ENCODE peak calls at places on chromosomes 4 and X, in five cellular contexts. F is heart left ventricle, O is neural progenitor cell, Y is heart right ventricle, W is upper lobe of left lung. J is an unnamed sample. For H3K27me3, the result is how much of the 10 kb centered on the place peaks cover.

GRCh38 chr4:67393699-67394281 is 151.5 kb downstream of the CENPC start:
- DNase-seq in F (no peak), O (peak), Y (no peak), W (no peak), J (no peak)

GRCh38 chr4:189740873-189741272 is 199.8 kb upstream of the FRG1 start:
- DNase-seq in F (no peak), O (no peak), Y (no peak), W (peak), J (no peak)

GRCh38 chr4:78379991-78380739 is 171.4 kb upstream of the ANXA3 start:
- DNase-seq in F (no peak), O (no peak), Y (no peak), W (no peak), J (no peak)

GRCh38 chr4:139633661-139634060 is 32.0 kb upstream of the MGST2 start:
- DNase-seq in F (peak), O (peak), Y (peak), W (no peak), J (no peak)

GRCh38 chr4:75376543-75376942 is 137.7 kb downstream of the RCHY1 start:
- DNase-seq in F (no peak), O (no peak), Y (no peak), W (no peak), J (no peak)

GRCh38 chr4:15291133-15291532 is 136.7 kb upstream of the C1QTNF7 start:
- DNase-seq in F (no peak), O (no peak), Y (no peak), W (no peak), J (no peak)

GRCh38 chrX:78092296-78092695 is 11.8 kb upstream of the PGK1 start:
- DNase-seq in F (no peak), O (peak), Y (no peak), W (no peak), J (peak)

GRCh38 chrX:50697691-50698090 is 116.3 kb downstream of the SHROOM4 start:
- DNase-seq in F (no peak), O (no peak), Y (no peak), W (no peak), J (peak)

GRCh38 chr4:161869511-161869910 is 294.3 kb downstream of the FSTL5 start:
- DNase-seq in F (no peak), O (no peak), Y (no peak), W (no peak), J (no peak)

GRCh38 chr4:150337709-150338108 is 244.2 kb upstream of the MAB21L2 start:
- DNase-seq in F (no peak), O (no peak), Y (no peak), W (no peak), J (peak)

GRCh38 chr4:8832130-8832930 is 39.3 kb downstream of the HMX1 start:
- DNase-seq in F (peak), O (no peak), Y (no peak), W (no peak), J (no peak)

GRCh38 chr4:2834001-2834921 is 9.4 kb upstream of the ADD1 start:
- DNase-seq in F (no peak), O (no peak), Y (no peak), W (peak), J (no peak)

GRCh38 chr4:173091362-173091761 is 77.2 kb upstream of the GALNT7 start:
- DNase-seq in F (no peak), O (no peak), Y (no peak), W (no peak), J (no peak)

GRCh38 chr4:170884965-170885583 is 795.3 kb upstream of the AADAT start:
- DNase-seq in F (no peak), O (no peak), Y (no peak), W (no peak), J (no peak)

GRCh38 chr4:110567266-110567665 is 55.6 kb downstream of the PITX2 start:
- DNase-seq in F (no peak), O (no peak), Y (no peak), W (no peak), J (no peak)

GRCh38 chr4:25234390-25235367 is 846 bp downstream of the PI4K2B start:
- DNase-seq in F (peak), O (peak), Y (peak), W (peak), J (peak)

GRCh38 chr4:148261861-148262260 is 180.4 kb downstream of the NR3C2 start:
- DNase-seq in F (no peak), O (no peak), Y (no peak), W (no peak), J (peak)

GRCh38 chr4:55906999-55907398 is 41.7 kb upstream of the CEP135 start:
- DNase-seq in F (no peak), O (no peak), Y (no peak), W (no peak), J (no peak)

GRCh38 chr4:158722291-158722916 is 792 bp downstream of the PPID start:
- DNase-seq in F (no peak), O (peak), Y (no peak), W (no peak), J (no peak)

GRCh38 chrX:23660766-23661132 is 6.5 kb upstream of the PRDX4 start:
- DNase-seq in F (no peak), O (no peak), Y (no peak), W (no peak), J (no peak)

GRCh38 chr4:94488667-94489066 is 36.9 kb downstream of the PDLIM5 start:
- DNase-seq in F (no peak), O (no peak), Y (no peak), W (no peak), J (peak)

GRCh38 chrX:119187298-119187697 is 48.8 kb upstream of the PGRMC1 start:
- DNase-seq in F (no peak), O (no peak), Y (no peak), W (no peak), J (no peak)

GRCh38 chr4:75144475-75144874 is 211.6 kb downstream of the PARM1 start:
- DNase-seq in F (no peak), O (no peak), Y (no peak), W (no peak), J (no peak)

GRCh38 chr4:138978600-138978999 is 37.0 kb upstream of the NOCT start:
- DNase-seq in F (no peak), O (no peak), Y (no peak), W (no peak), J (no peak)

GRCh38 chrX:118534716-118535493 is 39.3 kb downstream of the DOCK11 start:
- DNase-seq in F (no peak), O (peak), Y (no peak), W (no peak), J (no peak)

GRCh38 chrX:137926090-137926489 is 360.2 kb downstream of the ZIC3 start:
- DNase-seq in F (no peak), O (peak), Y (no peak), W (no peak), J (no peak)

GRCh38 chrX:45322382-45322781 is 121.7 kb upstream of the DIPK2B start:
- DNase-seq in F (peak), O (peak), Y (peak), W (no peak), J (no peak)

GRCh38 chrX:2693526-2694002 is 2.5 kb downstream of the CD99 start:
- DNase-seq in F (no peak), O (no peak), Y (no peak), W (no peak), J (no peak)

GRCh38 chr4:94665500-94666398 is 92.0 kb upstream of the BMPR1B start:
- DNase-seq in F (no peak), O (no peak), Y (no peak), W (no peak), J (no peak)

GRCh38 chrX:12771445-12772069 is 19.7 kb upstream of the PRPS2 start:
- DNase-seq in F (peak), O (peak), Y (peak), W (peak), J (no peak)

GRCh38 chr4:38368612-38369011 is 295.4 kb upstream of the KLF3 start:
- DNase-seq in F (no peak), O (no peak), Y (no peak), W (no peak), J (no peak)

GRCh38 chr4:41573458-41574129 is 35.6 kb downstream of the LIMCH1 start:
- DNase-seq in F (no peak), O (no peak), Y (no peak), W (no peak), J (peak)

GRCh38 chrX:118530537-118530936 is 34.9 kb downstream of the DOCK11 start:
- DNase-seq in F (no peak), O (no peak), Y (no peak), W (no peak), J (no peak)

GRCh38 chr4:1045193-1045594 is 33.8 kb downstream of the FGFRL1 start:
- DNase-seq in F (no peak), O (no peak), Y (no peak), W (peak), J (no peak)

GRCh38 chr4:25085621-25086020 is 54.9 kb upstream of the LGI2 start:
- DNase-seq in F (no peak), O (no peak), Y (no peak), W (peak), J (no peak)

GRCh38 chrX:15714529-15714928 is 23.5 kb upstream of the CA5B start:
- DNase-seq in F (peak), O (no peak), Y (peak), W (no peak), J (no peak)

GRCh38 chr4:47668810-47669408 is 169.0 kb downstream of the CORIN start:
- DNase-seq in F (no peak), O (peak), Y (peak), W (no peak), J (no peak)
- TF ChIP-seq CTCF in F (peak), O (peak), Y (peak), W (peak), J (peak)

GRCh38 chr4:124710911-124711310 is 1.6 kb downstream of the ANKRD50 start:
- DNase-seq in F (no peak), O (no peak), Y (no peak), W (no peak), J (no peak)
- H3K4me3 ChIP-seq in F (peak), O (peak), Y (peak), W (peak), J (peak)

GRCh38 chr4:174218127-174218790 is 65.2 kb downstream of the FBXO8 start:
- DNase-seq in F (no peak), O (peak), Y (no peak), W (peak), J (no peak)
- H3K27me3 ChIP-seq in F (half or more), O (half or more), Y (half or more), W (under half), J (under half)

GRCh38 chr4:152581536-152582160 is 45.8 kb upstream of the FBXW7 start:
- DNase-seq in F (no peak), O (no peak), Y (no peak), W (no peak), J (no peak)

GRCh38 chr4:152579916-152580315 is 44.0 kb upstream of the FBXW7 start:
- DNase-seq in F (no peak), O (no peak), Y (no peak), W (no peak), J (no peak)

GRCh38 chr4:152577708-152578421 is 42.0 kb upstream of the FBXW7 start:
- DNase-seq in F (no peak), O (no peak), Y (no peak), W (no peak), J (no peak)

GRCh38 chr4:152578670-152579069 is 42.8 kb upstream of the FBXW7 start:
- DNase-seq in F (no peak), O (no peak), Y (no peak), W (no peak), J (no peak)

DNA sequence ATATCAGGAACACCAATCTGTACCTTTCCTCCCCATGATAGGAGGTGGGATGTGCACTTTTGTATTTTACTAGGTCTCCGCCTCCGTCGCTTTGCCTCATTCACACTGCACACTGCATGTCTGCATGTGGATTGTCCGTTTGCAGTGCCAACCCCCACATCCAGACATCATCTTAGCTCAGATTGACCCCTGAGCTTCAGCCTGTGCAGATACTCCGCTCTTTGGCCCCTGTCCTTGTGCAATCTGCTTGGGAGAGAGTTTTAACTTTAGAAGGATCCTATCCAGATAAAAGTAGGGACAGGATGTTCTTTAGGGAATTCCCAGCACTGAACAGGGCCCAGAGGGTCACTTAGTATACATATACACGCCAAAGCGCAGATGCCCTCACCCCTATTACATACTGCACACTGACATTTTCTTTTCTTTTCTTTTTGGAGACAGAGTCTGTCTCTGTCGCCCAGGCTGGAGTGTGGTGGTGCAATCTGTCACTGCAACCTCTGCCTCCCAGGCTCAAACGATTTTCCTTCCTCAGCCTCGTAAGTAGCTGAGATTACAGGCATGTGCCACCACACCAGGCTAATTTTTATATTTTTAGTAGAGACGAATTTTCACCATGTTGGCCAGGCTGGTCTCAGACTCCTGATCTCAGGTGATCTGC is 43.3 kb upstream of the FBXW7 start:
- DNase-seq in F (no peak), O (no peak), Y (no peak), W (no peak), J (no peak)
- TF ChIP-seq CTCF in F (no peak), O (no peak), Y (no peak), W (no peak), J (no peak)

DNA sequence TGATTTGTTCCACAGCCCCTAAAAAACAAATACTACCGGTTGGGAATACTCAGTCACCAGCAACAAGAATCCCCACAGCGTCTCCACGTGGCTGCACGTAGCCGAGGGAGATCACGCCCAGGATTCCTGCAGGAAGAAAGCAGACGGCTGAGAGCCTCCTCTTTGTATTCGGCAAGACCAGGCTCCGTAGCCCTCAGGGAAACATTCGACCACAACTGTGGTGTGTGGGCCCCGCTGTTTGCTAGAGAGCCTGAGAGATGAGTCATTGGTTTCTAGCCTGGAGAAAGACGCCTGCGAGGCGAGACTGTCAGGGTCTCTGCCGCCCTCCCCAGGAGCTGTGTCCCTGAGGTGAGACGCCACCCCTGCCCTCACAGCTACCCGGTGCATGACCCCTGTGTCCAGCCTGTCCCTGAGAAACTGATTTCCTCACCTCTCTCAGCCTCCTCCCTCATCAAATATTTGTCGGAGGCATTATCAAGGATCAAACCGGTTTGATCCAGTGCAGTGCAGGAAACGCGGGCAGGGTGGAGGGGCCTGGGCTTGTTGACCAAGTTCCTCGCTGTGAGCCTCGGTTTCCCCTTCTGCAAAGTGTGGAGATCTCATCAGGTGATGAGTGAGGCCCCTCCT is 4.7 kb upstream of the S100P start:
- DNase-seq in F (no peak), O (peak), Y (no peak), W (no peak), J (peak)
- H3K4me3 ChIP-seq in F (peak), O (no peak), Y (no peak), W (peak), J (no peak)

GRCh38 chr4:102334624-102335023 is 10.7 kb downstream of the SLC39A8 start:
- DNase-seq in F (no peak), O (no peak), Y (no peak), W (no peak), J (no peak)
- H3K27me3 ChIP-seq in F (under half), O (under half), Y (under half), W (under half), J (under half)

GRCh38 chrX:24925430-24925829 is 90.3 kb downstream of the ARX start:
- DNase-seq in F (no peak), O (no peak), Y (no peak), W (no peak), J (no peak)

GRCh38 chrX:24918715-24919114 is 97.0 kb downstream of the ARX start:
- DNase-seq in F (no peak), O (no peak), Y (no peak), W (no peak), J (no peak)

GRCh38 chrX:24920769-24921168 is 95.0 kb downstream of the ARX start:
- DNase-seq in F (no peak), O (no peak), Y (no peak), W (no peak), J (no peak)
- TF ChIP-seq CTCF in F (no peak), O (no peak), Y (no peak), W (no peak), J (no peak)

J was measured in BJ.